ENCODE peak calls at places on chromosomes 11 and 22, in ten cellular contexts. One of them, this sample, is unnamed. For H3K4me1 and H3K9me3, the result is how much of the 10 kb centered on the place peaks cover.

GRCh38 chr22:30695351-30695762 is 683 bp downstream of the OSBP2 start:
- DNase-seq in mammary epithelial cell: no peak
- DNase-seq in lung: no peak
- DNase-seq in astrocyte: no peak
- DNase-seq in heart left ventricle: peak
- DNase-seq in PC-3: no peak
- DNase-seq in CD8-positive, alpha-beta memory T cell: no peak
- DNase-seq in uterus: peak
- DNase-seq in right lobe of liver: no peak
- DNase-seq in esophagus squamous epithelium: no peak
- DNase-seq in this sample: no peak

GRCh38 chr11:11538277-11538960 is 83.4 kb downstream of the GALNT18 start:
- DNase-seq in esophagus squamous epithelium: no peak
- DNase-seq in lung: no peak
- DNase-seq in PC-3: no peak
- DNase-seq in heart left ventricle: peak
- DNase-seq in CD8-positive, alpha-beta memory T cell: no peak
- DNase-seq in astrocyte: no peak
- DNase-seq in mammary epithelial cell: no peak
- DNase-seq in uterus: no peak
- DNase-seq in right lobe of liver: no peak
- DNase-seq in this sample: no peak

GRCh38 chr11:16739326-16739875 is 954 bp downstream of the C11orf58 start:
- DNase-seq in astrocyte: peak
- DNase-seq in lung: no peak
- DNase-seq in PC-3: peak
- DNase-seq in esophagus squamous epithelium: no peak
- DNase-seq in heart left ventricle: no peak
- DNase-seq in CD8-positive, alpha-beta memory T cell: peak
- DNase-seq in right lobe of liver: no peak
- DNase-seq in mammary epithelial cell: peak
- DNase-seq in uterus: no peak
- DNase-seq in this sample: no peak

GRCh38 chr11:122189259-122189658 is 73.2 kb upstream of the BLID start:
- DNase-seq in right lobe of liver: no peak
- DNase-seq in mammary epithelial cell: peak
- DNase-seq in lung: no peak
- DNase-seq in astrocyte: peak
- DNase-seq in CD8-positive, alpha-beta memory T cell: no peak
- DNase-seq in heart left ventricle: no peak
- DNase-seq in esophagus squamous epithelium: no peak
- DNase-seq in uterus: peak
- DNase-seq in PC-3: peak
- DNase-seq in this sample: no peak

GRCh38 chr11:69304258-69304657 is 10.3 kb downstream of the MYEOV start:
- DNase-seq in esophagus squamous epithelium: no peak
- DNase-seq in uterus: no peak
- DNase-seq in PC-3: no peak
- DNase-seq in mammary epithelial cell: no peak
- DNase-seq in right lobe of liver: no peak
- DNase-seq in astrocyte: no peak
- DNase-seq in lung: no peak
- DNase-seq in heart left ventricle: no peak
- DNase-seq in CD8-positive, alpha-beta memory T cell: no peak
- DNase-seq in this sample: no peak

GRCh38 chr11:78698612-78699011 is 123.9 kb upstream of the NARS2 start:
- DNase-seq in astrocyte: peak
- DNase-seq in esophagus squamous epithelium: no peak
- DNase-seq in mammary epithelial cell: peak
- DNase-seq in uterus: no peak
- DNase-seq in heart left ventricle: peak
- DNase-seq in CD8-positive, alpha-beta memory T cell: no peak
- DNase-seq in lung: no peak
- DNase-seq in PC-3: peak
- DNase-seq in right lobe of liver: no peak
- DNase-seq in this sample: peak

GRCh38 chr11:121763526-121763925 is 310.8 kb upstream of the SORL1-AS1 start:
- DNase-seq in astrocyte: no peak
- DNase-seq in esophagus squamous epithelium: no peak
- DNase-seq in CD8-positive, alpha-beta memory T cell: no peak
- DNase-seq in mammary epithelial cell: no peak
- DNase-seq in uterus: no peak
- DNase-seq in PC-3: no peak
- DNase-seq in right lobe of liver: no peak
- DNase-seq in lung: no peak
- DNase-seq in heart left ventricle: no peak
- DNase-seq in this sample: no peak

GRCh38 chr11:133842053-133842452 is 3.3 kb downstream of the SPATA19 start:
- DNase-seq in CD8-positive, alpha-beta memory T cell: no peak
- DNase-seq in right lobe of liver: no peak
- DNase-seq in heart left ventricle: peak
- DNase-seq in mammary epithelial cell: no peak
- DNase-seq in uterus: no peak
- DNase-seq in PC-3: no peak
- DNase-seq in esophagus squamous epithelium: no peak
- DNase-seq in lung: peak
- DNase-seq in astrocyte: no peak
- DNase-seq in this sample: no peak

GRCh38 chr11:107898270-107898669 is 30.0 kb upstream of the RAB39A start:
- DNase-seq in CD8-positive, alpha-beta memory T cell: peak
- DNase-seq in astrocyte: peak
- DNase-seq in uterus: no peak
- DNase-seq in heart left ventricle: no peak
- DNase-seq in lung: no peak
- DNase-seq in mammary epithelial cell: peak
- DNase-seq in right lobe of liver: no peak
- DNase-seq in esophagus squamous epithelium: no peak
- DNase-seq in PC-3: peak
- DNase-seq in this sample: no peak

GRCh38 chr11:3747704-3748103 is 49.6 kb downstream of the NUP98 start:
- DNase-seq in heart left ventricle: no peak
- DNase-seq in PC-3: peak
- DNase-seq in esophagus squamous epithelium: no peak
- DNase-seq in astrocyte: peak
- DNase-seq in uterus: no peak
- DNase-seq in CD8-positive, alpha-beta memory T cell: no peak
- DNase-seq in right lobe of liver: no peak
- DNase-seq in lung: no peak
- DNase-seq in mammary epithelial cell: peak
- DNase-seq in this sample: no peak

GRCh38 chr11:3947084-3947483 is 91.6 kb downstream of the STIM1 start:
- DNase-seq in uterus: peak
- DNase-seq in astrocyte: peak
- DNase-seq in lung: no peak
- DNase-seq in esophagus squamous epithelium: no peak
- DNase-seq in PC-3: no peak
- DNase-seq in CD8-positive, alpha-beta memory T cell: peak
- DNase-seq in heart left ventricle: peak
- DNase-seq in right lobe of liver: no peak
- DNase-seq in mammary epithelial cell: no peak
- DNase-seq in this sample: no peak

GRCh38 chr11:19071255-19071654 is 10.7 kb upstream of the MRGPRX2 start:
- DNase-seq in uterus: peak
- DNase-seq in lung: peak
- DNase-seq in PC-3: peak
- DNase-seq in heart left ventricle: peak
- DNase-seq in astrocyte: peak
- DNase-seq in CD8-positive, alpha-beta memory T cell: peak
- DNase-seq in esophagus squamous epithelium: no peak
- DNase-seq in mammary epithelial cell: peak
- DNase-seq in right lobe of liver: peak
- DNase-seq in this sample: peak

GRCh38 chr11:96161271-96162089 is 181.5 kb downstream of the MAML2 start:
- DNase-seq in uterus: no peak
- DNase-seq in heart left ventricle: no peak
- DNase-seq in esophagus squamous epithelium: no peak
- DNase-seq in CD8-positive, alpha-beta memory T cell: no peak
- DNase-seq in lung: no peak
- DNase-seq in mammary epithelial cell: no peak
- DNase-seq in right lobe of liver: no peak
- DNase-seq in astrocyte: peak
- DNase-seq in PC-3: peak
- DNase-seq in this sample: no peak

GRCh38 chr22:38238519-38239051 is 34.2 kb downstream of the TMEM184B start:
- DNase-seq in heart left ventricle: peak
- DNase-seq in uterus: peak
- DNase-seq in esophagus squamous epithelium: no peak
- DNase-seq in PC-3: peak
- DNase-seq in lung: peak
- DNase-seq in right lobe of liver: no peak
- DNase-seq in CD8-positive, alpha-beta memory T cell: no peak
- DNase-seq in astrocyte: no peak
- DNase-seq in mammary epithelial cell: no peak
- DNase-seq in this sample: no peak
- H3K4me1 ChIP-seq in heart left ventricle: under half
- H3K4me1 ChIP-seq in uterus: under half
- H3K4me1 ChIP-seq in esophagus squamous epithelium: half or more
- H3K4me1 ChIP-seq in PC-3: half or more
- H3K4me1 ChIP-seq in lung: under half
- H3K4me1 ChIP-seq in right lobe of liver: under half
- H3K4me1 ChIP-seq in CD8-positive, alpha-beta memory T cell: under half
- H3K4me1 ChIP-seq in astrocyte: under half
- H3K4me1 ChIP-seq in mammary epithelial cell: under half
- H3K4me1 ChIP-seq in this sample: under half

DNA sequence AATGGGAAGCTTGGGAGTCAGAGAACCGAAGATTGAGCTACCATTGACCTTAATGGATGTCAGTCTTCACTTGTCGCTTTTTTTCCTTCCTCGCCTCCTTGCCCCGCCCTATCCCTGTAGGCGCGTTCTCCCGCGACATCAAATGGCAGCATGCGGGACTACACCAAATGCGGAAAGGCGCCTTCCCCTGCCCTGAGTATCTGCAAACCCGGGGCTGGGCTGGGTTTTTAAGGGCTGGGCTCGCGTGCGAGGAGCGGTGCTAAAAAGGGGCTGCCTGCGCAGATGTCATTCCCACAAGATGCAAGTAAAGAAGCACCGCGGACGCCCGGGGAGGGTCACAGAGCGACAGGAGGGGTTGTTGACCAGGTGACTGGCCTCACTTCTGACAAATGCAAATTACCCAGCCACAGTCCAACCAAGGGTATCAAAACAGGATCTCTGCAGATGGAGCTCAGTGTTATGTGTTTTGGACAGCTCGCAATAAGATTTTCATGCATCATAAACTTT is 4.7 kb upstream of the FAM111B start:
- DNase-seq in uterus: peak
- DNase-seq in esophagus squamous epithelium: no peak
- DNase-seq in mammary epithelial cell: peak
- DNase-seq in heart left ventricle: peak
- DNase-seq in astrocyte: no peak
- DNase-seq in lung: peak
- DNase-seq in PC-3: peak
- DNase-seq in right lobe of liver: peak
- DNase-seq in CD8-positive, alpha-beta memory T cell: peak
- DNase-seq in this sample: no peak
- H3K4me3 ChIP-seq in uterus: no peak
- H3K4me3 ChIP-seq in esophagus squamous epithelium: peak
- H3K4me3 ChIP-seq in mammary epithelial cell: no peak
- H3K4me3 ChIP-seq in heart left ventricle: no peak
- H3K4me3 ChIP-seq in astrocyte: peak
- H3K4me3 ChIP-seq in lung: no peak
- H3K4me3 ChIP-seq in PC-3: peak
- H3K4me3 ChIP-seq in right lobe of liver: peak
- H3K4me3 ChIP-seq in CD8-positive, alpha-beta memory T cell: peak
- H3K4me3 ChIP-seq in this sample: no peak

GRCh38 chr22:47569389-47570299 is 807.2 kb downstream of the TBC1D22A start:
- DNase-seq in lung: no peak
- DNase-seq in PC-3: no peak
- DNase-seq in esophagus squamous epithelium: no peak
- DNase-seq in astrocyte: no peak
- DNase-seq in right lobe of liver: peak
- DNase-seq in CD8-positive, alpha-beta memory T cell: no peak
- DNase-seq in heart left ventricle: no peak
- DNase-seq in uterus: no peak
- DNase-seq in mammary epithelial cell: no peak
- DNase-seq in this sample: no peak
- H3K9me3 ChIP-seq in lung: under half
- H3K9me3 ChIP-seq in PC-3: under half
- H3K9me3 ChIP-seq in esophagus squamous epithelium: under half
- H3K9me3 ChIP-seq in astrocyte: under half
- H3K9me3 ChIP-seq in right lobe of liver: under half
- H3K9me3 ChIP-seq in CD8-positive, alpha-beta memory T cell: under half
- H3K9me3 ChIP-seq in heart left ventricle: under half
- H3K9me3 ChIP-seq in uterus: under half
- H3K9me3 ChIP-seq in mammary epithelial cell: under half
- H3K9me3 ChIP-seq in this sample: under half

GRCh38 chr11:47711816-47712215 is 3.4 kb downstream of the AGBL2 start:
- DNase-seq in lung: no peak
- DNase-seq in uterus: no peak
- DNase-seq in astrocyte: no peak
- DNase-seq in CD8-positive, alpha-beta memory T cell: no peak
- DNase-seq in right lobe of liver: no peak
- DNase-seq in esophagus squamous epithelium: no peak
- DNase-seq in PC-3: no peak
- DNase-seq in heart left ventricle: no peak
- DNase-seq in mammary epithelial cell: no peak
- DNase-seq in this sample: no peak

GRCh38 chr11:47714554-47715081 is 551 bp downstream of the AGBL2 start:
- DNase-seq in CD8-positive, alpha-beta memory T cell: peak
- DNase-seq in esophagus squamous epithelium: no peak
- DNase-seq in right lobe of liver: no peak
- DNase-seq in PC-3: no peak
- DNase-seq in lung: peak
- DNase-seq in uterus: peak
- DNase-seq in mammary epithelial cell: peak
- DNase-seq in heart left ventricle: no peak
- DNase-seq in astrocyte: no peak
- DNase-seq in this sample: no peak

GRCh38 chr11:47715082-47715669 is at the start of gene AGBL2:
- DNase-seq in heart left ventricle: peak
- DNase-seq in CD8-positive, alpha-beta memory T cell: peak
- DNase-seq in right lobe of liver: peak
- DNase-seq in lung: peak
- DNase-seq in mammary epithelial cell: peak
- DNase-seq in esophagus squamous epithelium: no peak
- DNase-seq in PC-3: peak
- DNase-seq in astrocyte: peak
- DNase-seq in uterus: peak
- DNase-seq in this sample: peak

GRCh38 chr11:47716692-47717091 is 1.5 kb upstream of the AGBL2 start:
- DNase-seq in right lobe of liver: no peak
- DNase-seq in PC-3: no peak
- DNase-seq in mammary epithelial cell: no peak
- DNase-seq in heart left ventricle: no peak
- DNase-seq in CD8-positive, alpha-beta memory T cell: no peak
- DNase-seq in uterus: no peak
- DNase-seq in esophagus squamous epithelium: no peak
- DNase-seq in lung: peak
- DNase-seq in astrocyte: no peak
- DNase-seq in this sample: no peak

DNA sequence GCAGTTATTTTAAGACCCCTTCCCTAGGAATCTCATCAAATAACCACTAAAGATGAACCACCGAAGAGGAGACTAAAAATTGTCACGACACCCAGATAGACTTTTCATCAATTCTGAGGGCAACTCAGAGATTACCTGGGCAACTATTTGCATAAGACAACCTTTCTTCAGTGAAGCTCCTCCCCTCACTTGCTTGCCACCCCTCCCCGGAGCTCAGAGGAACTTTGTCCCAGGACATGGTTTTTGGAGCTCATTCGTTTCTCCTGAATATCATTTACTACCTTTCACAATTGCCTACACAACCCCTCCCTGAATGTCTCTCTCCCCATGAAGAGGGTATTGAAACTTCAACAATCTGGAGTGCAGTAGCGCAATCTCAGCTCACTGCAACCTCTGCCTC is 3.9 kb downstream of the AGBL2 start:
- DNase-seq in uterus: no peak
- DNase-seq in lung: no peak
- DNase-seq in esophagus squamous epithelium: no peak
- DNase-seq in astrocyte: no peak
- DNase-seq in CD8-positive, alpha-beta memory T cell: no peak
- DNase-seq in heart left ventricle: no peak
- DNase-seq in right lobe of liver: peak
- DNase-seq in PC-3: no peak
- DNase-seq in mammary epithelial cell: no peak
- DNase-seq in this sample: no peak
- H3K4me1 ChIP-seq in uterus: under half
- H3K4me1 ChIP-seq in lung: under half
- H3K4me1 ChIP-seq in esophagus squamous epithelium: under half
- H3K4me1 ChIP-seq in astrocyte: under half
- H3K4me1 ChIP-seq in CD8-positive, alpha-beta memory T cell: under half
- H3K4me1 ChIP-seq in heart left ventricle: under half
- H3K4me1 ChIP-seq in right lobe of liver: under half
- H3K4me1 ChIP-seq in PC-3: under half
- H3K4me1 ChIP-seq in mammary epithelial cell: under half
- H3K4me1 ChIP-seq in this sample: under half